ENCODE peak calls at places on chromosomes 2 and 18, in eight cellular contexts. One of them, this sample, is unnamed.

GRCh38 chr18:69968073-69968472 is 20.4 kb upstream of the CD226 start:
- DNase-seq in left lung: no peak
- DNase-seq in NCI-H2081: peak
- DNase-seq in stimulated activated CD4-positive, alpha-beta T cell treated with anti-CD3 and anti-CD28 coated beads, Interleukin-1b, Interleukin-23, amount 100 ng/mL, for 4 hours: no peak
- DNase-seq in A673: no peak
- DNase-seq in B cell: no peak
- DNase-seq in NCI-H446 treated with DMSO at 0.1 percent for 48 hours: no peak
- DNase-seq in endodermal cell: no peak
- DNase-seq in this sample: no peak

GRCh38 chr18:80173060-80173459 is 64.0 kb downstream of the ADNP2 start:
- DNase-seq in left lung: no peak
- DNase-seq in NCI-H2081: no peak
- DNase-seq in stimulated activated CD4-positive, alpha-beta T cell treated with anti-CD3 and anti-CD28 coated beads, Interleukin-1b, Interleukin-23, amount 100 ng/mL, for 4 hours: no peak
- DNase-seq in A673: no peak
- DNase-seq in B cell: no peak
- DNase-seq in NCI-H446 treated with DMSO at 0.1 percent for 48 hours: no peak
- DNase-seq in endodermal cell: no peak
- DNase-seq in this sample: no peak

GRCh38 chr2:119326938-119327337 is 39.7 kb downstream of the C2orf76 start:
- DNase-seq in left lung: no peak
- DNase-seq in NCI-H2081: no peak
- DNase-seq in stimulated activated CD4-positive, alpha-beta T cell treated with anti-CD3 and anti-CD28 coated beads, Interleukin-1b, Interleukin-23, amount 100 ng/mL, for 4 hours: no peak
- DNase-seq in A673: no peak
- DNase-seq in B cell: no peak
- DNase-seq in NCI-H446 treated with DMSO at 0.1 percent for 48 hours: no peak
- DNase-seq in endodermal cell: no peak
- DNase-seq in this sample: peak

GRCh38 chr2:263774-264492 is at the start of gene SH3YL1:
- DNase-seq in left lung: peak
- DNase-seq in NCI-H2081: peak
- DNase-seq in stimulated activated CD4-positive, alpha-beta T cell treated with anti-CD3 and anti-CD28 coated beads, Interleukin-1b, Interleukin-23, amount 100 ng/mL, for 4 hours: peak
- DNase-seq in A673: peak
- DNase-seq in B cell: no peak
- DNase-seq in NCI-H446 treated with DMSO at 0.1 percent for 48 hours: no peak
- DNase-seq in endodermal cell: peak
- DNase-seq in this sample: no peak

GRCh38 chr2:240566203-240567136 is 1.8 kb upstream of the RNPEPL1 start:
- DNase-seq in left lung: peak
- DNase-seq in NCI-H2081: peak
- DNase-seq in stimulated activated CD4-positive, alpha-beta T cell treated with anti-CD3 and anti-CD28 coated beads, Interleukin-1b, Interleukin-23, amount 100 ng/mL, for 4 hours: peak
- DNase-seq in A673: peak
- DNase-seq in B cell: peak
- DNase-seq in NCI-H446 treated with DMSO at 0.1 percent for 48 hours: no peak
- DNase-seq in endodermal cell: peak
- DNase-seq in this sample: peak

GRCh38 chr2:137178955-137179377 is 413.6 kb downstream of the THSD7B start:
- DNase-seq in left lung: no peak
- DNase-seq in NCI-H2081: no peak
- DNase-seq in stimulated activated CD4-positive, alpha-beta T cell treated with anti-CD3 and anti-CD28 coated beads, Interleukin-1b, Interleukin-23, amount 100 ng/mL, for 4 hours: no peak
- DNase-seq in A673: no peak
- DNase-seq in B cell: no peak
- DNase-seq in NCI-H446 treated with DMSO at 0.1 percent for 48 hours: no peak
- DNase-seq in endodermal cell: no peak
- DNase-seq in this sample: no peak

GRCh38 chr2:33443272-33443829 is 33.1 kb upstream of the RASGRP3 start:
- DNase-seq in left lung: no peak
- DNase-seq in NCI-H2081: no peak
- DNase-seq in stimulated activated CD4-positive, alpha-beta T cell treated with anti-CD3 and anti-CD28 coated beads, Interleukin-1b, Interleukin-23, amount 100 ng/mL, for 4 hours: no peak
- DNase-seq in A673: no peak
- DNase-seq in B cell: no peak
- DNase-seq in NCI-H446 treated with DMSO at 0.1 percent for 48 hours: no peak
- DNase-seq in endodermal cell: no peak
- DNase-seq in this sample: no peak

GRCh38 chr2:44087714-44088092 is 81.0 kb upstream of the PPM1B start:
- DNase-seq in left lung: no peak
- DNase-seq in NCI-H2081: no peak
- DNase-seq in stimulated activated CD4-positive, alpha-beta T cell treated with anti-CD3 and anti-CD28 coated beads, Interleukin-1b, Interleukin-23, amount 100 ng/mL, for 4 hours: no peak
- DNase-seq in A673: no peak
- DNase-seq in B cell: no peak
- DNase-seq in NCI-H446 treated with DMSO at 0.1 percent for 48 hours: no peak
- DNase-seq in endodermal cell: peak
- DNase-seq in this sample: no peak

GRCh38 chr2:6780765-6781274 is 84.9 kb downstream of the CMPK2 start:
- DNase-seq in left lung: no peak
- DNase-seq in NCI-H2081: peak
- DNase-seq in stimulated activated CD4-positive, alpha-beta T cell treated with anti-CD3 and anti-CD28 coated beads, Interleukin-1b, Interleukin-23, amount 100 ng/mL, for 4 hours: no peak
- DNase-seq in A673: peak
- DNase-seq in B cell: no peak
- DNase-seq in NCI-H446 treated with DMSO at 0.1 percent for 48 hours: no peak
- DNase-seq in endodermal cell: no peak
- DNase-seq in this sample: peak